ENCODE peak calls at places on chromosomes 3 and 15, in seven cellular contexts. U, I, J, V, H, P and Z are unnamed samples. For H3K4me1, the result is how much of the 10 kb centered on the place peaks cover.

GRCh38 chr15:37824717-37825382 is 109.6 kb upstream of the TMCO5A start:
- DNase-seq in U (no peak), H (peak), J (peak), V (no peak), P (no peak), I (no peak), Z (no peak)

GRCh38 chr3:30751610-30752299 is 142.7 kb downstream of the GADL1 start:
- DNase-seq in P (no peak), I (peak), H (peak), U (peak), J (peak), V (no peak), Z (peak)

GRCh38 chr3:16455001-16455400 is 58.5 kb downstream of the RFTN1 start:
- DNase-seq in P (no peak), J (peak), U (no peak), I (no peak), H (no peak), V (peak), Z (no peak)

GRCh38 chr15:62344806-62345539 is 179.9 kb upstream of the C2CD4B start:
- DNase-seq in U (peak), I (peak), J (peak), V (peak), P (no peak), H (peak), Z (peak)

GRCh38 chr15:30953731-30954378 is 37.6 kb downstream of the MTMR10 start:
- DNase-seq in H (peak), P (no peak), I (no peak), J (peak), V (peak), U (no peak), Z (no peak)

GRCh38 chr3:158352551-158352950 is 218.4 kb upstream of the MLF1 start:
- DNase-seq in V (no peak), U (no peak), J (no peak), P (no peak), I (peak), H (no peak), Z (peak)

GRCh38 chr15:36109943-36110658 is 469.3 kb upstream of the CDIN1 start:
- DNase-seq in I (no peak), J (peak), U (no peak), P (no peak), H (no peak), V (no peak), Z (no peak)

GRCh38 chr3:75218577-75218976 is 445.6 kb upstream of the FRG2C start:
- DNase-seq in J (no peak), I (no peak), P (no peak), V (no peak), H (no peak), U (no peak), Z (no peak)

GRCh38 chr3:153829596-153830170 is 291.5 kb upstream of the ARHGEF26 start:
- DNase-seq in H (no peak), J (peak), U (no peak), V (no peak), I (no peak), P (no peak), Z (no peak)

DNA sequence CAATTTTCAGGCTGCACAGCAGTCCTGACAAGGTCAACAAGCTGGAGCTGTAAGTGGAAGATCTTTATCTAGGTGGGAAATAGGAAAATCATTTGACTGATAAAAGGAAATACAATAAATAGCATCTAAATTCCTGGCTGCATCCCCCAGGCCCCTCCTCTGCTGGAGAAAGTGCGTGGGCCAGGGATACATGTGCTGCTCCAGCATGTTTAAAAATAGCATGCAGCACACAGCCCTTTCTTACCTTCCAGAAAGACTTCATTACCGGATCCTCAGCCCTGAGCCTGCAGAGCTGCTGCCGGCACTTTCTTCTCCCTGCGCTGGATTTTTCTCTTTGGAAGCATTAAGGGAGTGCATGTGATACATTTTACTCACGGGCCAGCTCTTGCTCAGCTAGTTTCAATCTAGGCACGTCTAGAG is 77.3 kb downstream of the HMG20A start:
- DNase-seq in I (no peak), U (peak), H (peak), J (peak), V (no peak), P (no peak), Z (no peak)
- H3K4me1 ChIP-seq in I (under half), U (under half), H (under half), J (under half), V (under half), P (under half), Z (under half)

GRCh38 chr15:78037779-78038305 is 39.7 kb downstream of the TBC1D2B start:
- DNase-seq in V (no peak), I (peak), J (no peak), P (no peak), U (no peak), H (no peak), Z (no peak)
- H3K4me1 ChIP-seq in V (under half), I (half or more), J (under half), P (under half), U (under half), H (under half), Z (half or more)

GRCh38 chr3:23904545-23904944 is 12.2 kb downstream of the NKIRAS1 start:
- DNase-seq in U (no peak), I (no peak), P (no peak), H (no peak), V (no peak), J (no peak), Z (no peak)
- H3K4me1 ChIP-seq in U (under half), I (under half), P (under half), H (under half), V (under half), J (under half), Z (under half)

GRCh38 chr15:57223887-57224286 is 152.4 kb upstream of the CGNL1 start:
- DNase-seq in I (no peak), U (no peak), P (no peak), V (no peak), H (no peak), J (no peak), Z (no peak)
- H3K4me1 ChIP-seq in I (under half), U (under half), P (under half), V (under half), H (under half), J (under half), Z (under half)

DNA sequence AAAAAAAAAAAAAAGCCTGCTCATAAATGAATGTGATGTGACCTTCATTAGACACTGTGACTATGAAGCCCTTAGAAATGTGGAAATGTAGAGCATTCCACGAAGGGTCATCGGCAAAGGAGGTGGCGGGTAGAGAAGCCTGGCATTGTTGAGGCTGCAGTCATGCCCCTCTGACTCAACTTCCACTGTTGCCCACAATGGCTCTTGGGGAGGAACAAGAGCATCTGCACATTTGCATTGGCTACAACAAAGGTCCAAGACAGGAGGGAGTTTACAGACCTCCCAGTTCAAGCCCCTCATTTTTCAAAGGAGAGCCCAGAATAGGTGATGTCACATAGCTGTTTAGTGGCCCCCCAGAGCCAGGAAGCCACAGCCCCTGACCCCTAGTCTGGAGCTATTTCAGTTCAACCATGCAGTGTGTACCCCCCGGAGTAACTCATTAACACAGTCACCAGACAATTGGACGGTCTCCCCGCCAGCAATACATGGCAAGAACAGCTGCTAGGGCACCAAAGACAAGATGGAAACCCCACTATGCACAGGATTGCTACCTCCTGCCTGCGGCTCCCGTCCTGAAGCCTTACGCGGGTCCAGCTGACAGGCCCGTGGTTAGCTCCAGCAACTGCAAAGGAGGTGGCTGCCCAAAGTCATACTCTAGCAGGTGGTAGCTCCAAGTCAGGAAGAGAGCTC is 56.2 kb downstream of the SH3BP5 start:
- DNase-seq in P (peak), U (no peak), V (no peak), J (peak), H (no peak), I (no peak), Z (peak)
- H3K4me1 ChIP-seq in P (under half), U (under half), V (under half), J (under half), H (under half), I (under half), Z (under half)

GRCh38 chr15:58518626-58519025 is 86.8 kb downstream of the LIPC start:
- DNase-seq in V (no peak), H (no peak), J (no peak), P (no peak), I (no peak), U (no peak), Z (no peak)

GRCh38 chr15:58517252-58517681 is 85.5 kb downstream of the LIPC start:
- DNase-seq in H (no peak), U (no peak), I (no peak), J (no peak), P (no peak), V (no peak), Z (no peak)

GRCh38 chr15:58515807-58516206 is 84.0 kb downstream of the LIPC start:
- DNase-seq in V (no peak), I (no peak), H (no peak), J (no peak), U (no peak), P (no peak), Z (peak)

GRCh38 chr15:58520464-58520863 is 88.7 kb downstream of the LIPC start:
- DNase-seq in V (no peak), H (no peak), J (no peak), U (no peak), I (no peak), P (no peak), Z (no peak)

GRCh38 chr15:58517682-58518525 is 86.1 kb downstream of the LIPC start:
- DNase-seq in I (peak), J (no peak), P (no peak), U (no peak), H (no peak), V (no peak), Z (peak)
- H3K4me1 ChIP-seq in I (under half), J (under half), P (under half), U (under half), H (under half), V (under half), Z (under half)

GRCh38 chr3:50156549-50156948 is 1.4 kb downstream of the SEMA3F start:
- DNase-seq in U (no peak), P (no peak), H (no peak), J (no peak), V (no peak), I (no peak), Z (no peak)

GRCh38 chr3:50157821-50158556 is 2.9 kb downstream of the SEMA3F start:
- DNase-seq in J (no peak), P (no peak), I (no peak), H (no peak), V (no peak), U (no peak), Z (peak)

GRCh38 chr3:50155491-50155878 is 361 bp downstream of the SEMA3F start:
- DNase-seq in U (no peak), I (no peak), P (no peak), V (no peak), J (no peak), H (no peak), Z (no peak)

GRCh38 chr3:50155891-50156290 is 767 bp downstream of the SEMA3F start:
- DNase-seq in J (no peak), U (no peak), H (no peak), P (no peak), I (no peak), V (no peak), Z (no peak)

GRCh38 chr3:50156991-50157493 is 1.9 kb downstream of the SEMA3F start:
- DNase-seq in J (no peak), V (no peak), P (no peak), I (no peak), H (peak), U (no peak), Z (no peak)
- H3K4me1 ChIP-seq in J (under half), V (under half), P (half or more), I (under half), H (under half), U (under half), Z (under half)